ENCODE peak calls at places on chromosomes 12 and 14, in six cellular contexts. K is stimulated activated CD4-positive, alpha-beta T cell treated with anti-CD3 and anti-CD28 coated beads, Interleukin-4, amount 100 ng/mL, for 48 hours; R is fibroblast of lung; V is adipocyte; G is D341Med; J is Calu3. I is an unnamed sample.

GRCh38 chr14:99395904-99396530 is 84.6 kb downstream of the SETD3 start:
- DNase-seq in K (peak), R (peak), V (no peak), G (no peak), J (no peak), I (no peak)

GRCh38 chr12:108826115-108826806 is 31.1 kb downstream of the SSH1 start:
- DNase-seq in K (no peak), R (peak), V (peak), G (no peak), J (no peak), I (no peak)

GRCh38 chr12:54394281-54394719 is 9.8 kb upstream of the ZNF385A start:
- DNase-seq in K (no peak), R (peak), V (peak), G (peak), J (peak), I (peak)

GRCh38 chr12:108896817-108897216 is 16.9 kb downstream of the DAO start:
- DNase-seq in K (no peak), R (no peak), V (no peak), G (no peak), J (no peak), I (no peak)

GRCh38 chr12:22974865-22975264 is 349.9 kb downstream of the ETNK1 start:
- DNase-seq in K (no peak), R (peak), V (peak), G (no peak), J (no peak), I (peak)

GRCh38 chr12:126093911-126094310 is 1028.7 kb downstream of the AACS start:
- DNase-seq in K (no peak), R (peak), V (peak), G (no peak), J (peak), I (peak)

GRCh38 chr12:42802688-42803279 is 213.2 kb upstream of the PRICKLE1 start:
- DNase-seq in K (no peak), R (peak), V (peak), G (no peak), J (no peak), I (no peak)

GRCh38 chr12:85299058-85299457 is 19.0 kb downstream of the ALX1 start:
- DNase-seq in K (no peak), R (no peak), V (no peak), G (no peak), J (no peak), I (no peak)

GRCh38 chr14:63174760-63175191 is 29.5 kb upstream of the RHOJ start:
- DNase-seq in K (no peak), R (peak), V (peak), G (peak), J (peak), I (peak)

GRCh38 chr12:80154261-80154660 is 54.9 kb downstream of the OTOGL start:
- DNase-seq in K (no peak), R (peak), V (peak), G (no peak), J (peak), I (no peak)

GRCh38 chr12:129200576-129200975 is 347.3 kb downstream of the GLT1D1 start:
- DNase-seq in K (no peak), R (no peak), V (no peak), G (no peak), J (no peak), I (no peak)

GRCh38 chr12:6273931-6274687 is 36.4 kb upstream of the PLEKHG6 start:
- DNase-seq in K (no peak), R (no peak), V (no peak), G (peak), J (no peak), I (no peak)

GRCh38 chr14:21034707-21035106 is at the start of gene RNASE13:
- DNase-seq in K (no peak), R (no peak), V (no peak), G (no peak), J (no peak), I (no peak)

GRCh38 chr14:86532219-86532618 is 1002.3 kb downstream of the FLRT2 start:
- DNase-seq in K (no peak), R (peak), V (no peak), G (no peak), J (no peak), I (no peak)

GRCh38 chr12:71536939-71537622 is 97.5 kb downstream of the LGR5 start:
- DNase-seq in K (no peak), R (no peak), V (no peak), G (no peak), J (no peak), I (no peak)

GRCh38 chr12:106309671-106310313 is 7.3 kb downstream of the TCP11L2 start:
- DNase-seq in K (no peak), R (peak), V (peak), G (no peak), J (peak), I (no peak)

GRCh38 chr14:65170768-65171251 is 68.5 kb upstream of the MAX start:
- DNase-seq in K (peak), R (peak), V (peak), G (no peak), J (peak), I (peak)

GRCh38 chr14:103016071-103016470 is 41.3 kb downstream of the CDC42BPB start:
- DNase-seq in K (no peak), R (no peak), V (no peak), G (no peak), J (no peak), I (no peak)

GRCh38 chr14:76987956-76988520 is 40.5 kb downstream of the IRF2BPL start:
- DNase-seq in K (no peak), R (no peak), V (no peak), G (no peak), J (no peak), I (no peak)

GRCh38 chr14:68401855-68402254 is 391.0 kb downstream of the ZFP36L1 start:
- DNase-seq in K (no peak), R (no peak), V (no peak), G (no peak), J (no peak), I (no peak)

I was measured in erythroblast.